ENCODE peak calls at places on chromosomes 16 and 17, in five cellular contexts. One of them, this sample, is unnamed.

GRCh38 chr17:19554393-19554792 is 20.7 kb downstream of the SLC47A1 start:
- DNase-seq in SHP77: no peak
- DNase-seq in GM12865: no peak
- DNase-seq in effector memory CD4-positive, alpha-beta T cell: no peak
- DNase-seq in CMK: no peak
- DNase-seq in this sample: peak; percentile 21

GRCh38 chr17:6110088-6110487 is 39.9 kb downstream of the WSCD1 start:
- DNase-seq in SHP77: no peak
- DNase-seq in GM12865: peak; percentile 47
- DNase-seq in effector memory CD4-positive, alpha-beta T cell: no peak
- DNase-seq in CMK: no peak
- DNase-seq in this sample: no peak

GRCh38 chr16:30561212-30561816 is 3.1 kb upstream of the ZNF764 start:
- DNase-seq in SHP77: no peak
- DNase-seq in GM12865: no peak
- DNase-seq in effector memory CD4-positive, alpha-beta T cell: peak; percentile 11
- DNase-seq in CMK: peak; percentile 52
- DNase-seq in this sample: no peak

GRCh38 chr17:55420067-55420775 is 1.4 kb downstream of the MMD start:
- DNase-seq in SHP77: no peak
- DNase-seq in GM12865: peak; percentile 80
- DNase-seq in effector memory CD4-positive, alpha-beta T cell: no peak
- DNase-seq in CMK: no peak
- DNase-seq in this sample: peak; percentile 82

GRCh38 chr16:1181715-1182671 is 29.1 kb downstream of the CACNA1H start:
- DNase-seq in SHP77: no peak
- DNase-seq in GM12865: no peak
- DNase-seq in effector memory CD4-positive, alpha-beta T cell: no peak
- DNase-seq in CMK: no peak
- DNase-seq in this sample: no peak

GRCh38 chr17:66952681-66953638 is 11.5 kb upstream of the CACNG4 start:
- DNase-seq in SHP77: no peak
- DNase-seq in GM12865: no peak
- DNase-seq in effector memory CD4-positive, alpha-beta T cell: no peak
- DNase-seq in CMK: no peak
- DNase-seq in this sample: no peak

GRCh38 chr16:77273815-77274214 is 74.6 kb downstream of the SYCE1L start:
- DNase-seq in SHP77: no peak
- DNase-seq in GM12865: no peak
- DNase-seq in effector memory CD4-positive, alpha-beta T cell: no peak
- DNase-seq in CMK: no peak
- DNase-seq in this sample: peak; percentile 65

GRCh38 chr16:51151435-51151950 is 423 bp upstream of the SALL1 start:
- DNase-seq in SHP77: no peak
- DNase-seq in GM12865: no peak
- DNase-seq in effector memory CD4-positive, alpha-beta T cell: no peak
- DNase-seq in CMK: no peak
- DNase-seq in this sample: no peak

GRCh38 chr17:42525221-42525620 is 10.8 kb upstream of the NAGLU start:
- DNase-seq in SHP77: no peak
- DNase-seq in GM12865: no peak
- DNase-seq in effector memory CD4-positive, alpha-beta T cell: no peak
- DNase-seq in CMK: no peak
- DNase-seq in this sample: no peak

GRCh38 chr16:82506734-82507133 is 120.0 kb upstream of the CDH13 start:
- DNase-seq in SHP77: no peak
- DNase-seq in GM12865: no peak
- DNase-seq in effector memory CD4-positive, alpha-beta T cell: no peak
- DNase-seq in CMK: no peak
- DNase-seq in this sample: no peak

GRCh38 chr17:1485748-1486376 is 6.6 kb downstream of the MYO1C start:
- DNase-seq in SHP77: peak; percentile 35
- DNase-seq in GM12865: peak; percentile 69
- DNase-seq in effector memory CD4-positive, alpha-beta T cell: peak; percentile 68
- DNase-seq in CMK: no peak
- DNase-seq in this sample: no peak

GRCh38 chr16:67530013-67530939 is 1.6 kb downstream of the RIPOR1 start:
- DNase-seq in SHP77: peak; percentile 52
- DNase-seq in GM12865: no peak
- DNase-seq in effector memory CD4-positive, alpha-beta T cell: peak; percentile 26
- DNase-seq in CMK: no peak
- DNase-seq in this sample: no peak

GRCh38 chr16:50712568-50712914 is 19.1 kb downstream of the NOD2 start:
- DNase-seq in SHP77: no peak
- DNase-seq in GM12865: no peak
- DNase-seq in effector memory CD4-positive, alpha-beta T cell: no peak
- DNase-seq in CMK: no peak
- DNase-seq in this sample: peak; percentile 76

GRCh38 chr16:16057102-16057501 is 107.7 kb downstream of the ABCC1 start:
- DNase-seq in SHP77: no peak
- DNase-seq in GM12865: no peak
- DNase-seq in effector memory CD4-positive, alpha-beta T cell: no peak
- DNase-seq in CMK: no peak
- DNase-seq in this sample: no peak

GRCh38 chr16:81697886-81698635 is 81.0 kb upstream of the PLCG2 start:
- DNase-seq in SHP77: no peak
- DNase-seq in GM12865: no peak
- DNase-seq in effector memory CD4-positive, alpha-beta T cell: no peak
- DNase-seq in CMK: no peak
- DNase-seq in this sample: no peak

GRCh38 chr17:38676706-38677504 is 2.1 kb upstream of the EPOP start:
- DNase-seq in SHP77: peak; percentile 80
- DNase-seq in GM12865: peak; percentile 89
- DNase-seq in effector memory CD4-positive, alpha-beta T cell: peak; percentile 68
- DNase-seq in CMK: peak; percentile 92
- DNase-seq in this sample: peak; percentile 75

GRCh38 chr17:17836818-17837379 is at the start of gene SREBF1:
- DNase-seq in SHP77: no peak
- DNase-seq in GM12865: peak; percentile 80
- DNase-seq in effector memory CD4-positive, alpha-beta T cell: peak; percentile 55
- DNase-seq in CMK: peak; percentile 67
- DNase-seq in this sample: peak; percentile 65

GRCh38 chr16:13909872-13910303 is 10.1 kb upstream of the ERCC4 start:
- DNase-seq in SHP77: no peak
- DNase-seq in GM12865: no peak
- DNase-seq in effector memory CD4-positive, alpha-beta T cell: no peak
- DNase-seq in CMK: no peak
- DNase-seq in this sample: no peak

GRCh38 chr17:29054835-29055234 is 11.9 kb downstream of the PIPOX start:
- DNase-seq in SHP77: no peak
- DNase-seq in GM12865: no peak
- DNase-seq in effector memory CD4-positive, alpha-beta T cell: no peak
- DNase-seq in CMK: no peak
- DNase-seq in this sample: no peak

GRCh38 chr16:30731411-30731810 is 16.8 kb upstream of the PHKG2 start:
- DNase-seq in SHP77: no peak
- DNase-seq in GM12865: peak; percentile 31
- DNase-seq in effector memory CD4-positive, alpha-beta T cell: no peak
- DNase-seq in CMK: no peak
- DNase-seq in this sample: peak; percentile 14

GRCh38 chr17:50139950-50140885 is 10.3 kb upstream of the SAMD14 start:
- DNase-seq in SHP77: peak; percentile 47
- DNase-seq in GM12865: peak; percentile 81
- DNase-seq in effector memory CD4-positive, alpha-beta T cell: peak; percentile 73
- DNase-seq in CMK: peak; percentile 86
- DNase-seq in this sample: peak; percentile 55

This sample was measured in MV-4-11.